ENCODE peak calls at places on chromosomes 16 and 17, in four cellular contexts. R is Karpas-422, E is sigmoid colon, D is right lobe of liver. K is an unnamed sample.

GRCh38 chr16:53892155-53892554 is 188.2 kb downstream of the FTO start:
- DNase-seq in R (peak; percentile 86), E (no peak), D (no peak), K (peak; percentile 27)

GRCh38 chr16:30368122-30368791 is 2.0 kb downstream of the TBC1D10B start:
- DNase-seq in R (no peak), E (peak; percentile 71), D (no peak), K (no peak)

GRCh38 chr16:56985288-56985961 is 3.9 kb upstream of the NLRC5 start:
- DNase-seq in R (peak; percentile 70), E (peak; percentile 87), D (no peak), K (no peak)

GRCh38 chr17:45705123-45706009 is 78.8 kb upstream of the CRHR1 start:
- DNase-seq in R (no peak), E (no peak), D (no peak), K (no peak)

GRCh38 chr17:15341385-15341849 is at the start of gene TEKT3:
- DNase-seq in R (no peak), E (peak; percentile 95), D (peak; percentile 75), K (no peak)

GRCh38 chr16:15946257-15947044 is 3.0 kb upstream of the ABCC1 start:
- DNase-seq in R (no peak), E (peak; percentile 33), D (no peak), K (no peak)

GRCh38 chr17:40963838-40964237 is 2.9 kb downstream of the KRT39 start:
- DNase-seq in R (peak; percentile 44), E (no peak), D (no peak), K (peak; percentile 12)

GRCh38 chr17:41456206-41456605 is 11.0 kb downstream of the KRT32 start:
- DNase-seq in R (no peak), E (no peak), D (no peak), K (no peak)

GRCh38 chr17:75241996-75242460 is 19.4 kb downstream of the GGA3 start:
- DNase-seq in R (no peak), E (no peak), D (no peak), K (no peak)

GRCh38 chr16:86030116-86030515 is 131.2 kb downstream of the IRF8 start:
- DNase-seq in R (no peak), E (peak; percentile 42), D (no peak), K (no peak)

GRCh38 chr16:78504391-78504945 is 405.0 kb downstream of the WWOX start:
- DNase-seq in R (no peak), E (peak; percentile 84), D (no peak), K (no peak)

GRCh38 chr17:39915559-39915958 is 2.9 kb downstream of the GSDMB start:
- DNase-seq in R (no peak), E (no peak), D (no peak), K (no peak)

GRCh38 chr17:42312285-42313130 is 24.2 kb downstream of the STAT5A start:
- DNase-seq in R (peak; percentile 96), E (peak; percentile 96), D (peak; percentile 92), K (peak; percentile 78)

GRCh38 chr16:27824786-27825185 is 238.7 kb downstream of the GSG1L start:
- DNase-seq in R (no peak), E (peak; percentile 42), D (no peak), K (no peak)

GRCh38 chr16:35516551-35516950 is 2057.1 kb downstream of the TP53TG3F start:
- DNase-seq in R (no peak), E (no peak), D (no peak), K (no peak)

GRCh38 chr16:35516971-35517370 is 2057.6 kb downstream of the TP53TG3F start:
- DNase-seq in R (no peak), E (no peak), D (no peak), K (no peak)
- H3K9me3 ChIP-seq in R (peaks cover 41% of the 10 kb centered on the region), E (no peaks in the 10 kb centered on the region), D (no peaks in the 10 kb centered on the region), K (no peaks in the 10 kb centered on the region)

GRCh38 chr16:3311496-3311895 is 6.2 kb downstream of the ZNF75A start:
- DNase-seq in R (no peak), E (no peak), D (no peak), K (no peak)
- H3K9me3 ChIP-seq in R (peaks cover 37% of the 10 kb centered on the region), E (peaks cover 29% of the 10 kb centered on the region), D (no peaks in the 10 kb centered on the region), K (no peaks in the 10 kb centered on the region)

GRCh38 chr17:77027271-77027670 is 113.5 kb upstream of the SEC14L1 start:
- DNase-seq in R (peak; percentile 54), E (no peak), D (no peak), K (no peak)
- H3K9me3 ChIP-seq in R (peaks cover 3% of the 10 kb centered on the region), E (peaks cover 7% of the 10 kb centered on the region), D (no peaks in the 10 kb centered on the region), K (peaks cover 22% of the 10 kb centered on the region)

DNA sequence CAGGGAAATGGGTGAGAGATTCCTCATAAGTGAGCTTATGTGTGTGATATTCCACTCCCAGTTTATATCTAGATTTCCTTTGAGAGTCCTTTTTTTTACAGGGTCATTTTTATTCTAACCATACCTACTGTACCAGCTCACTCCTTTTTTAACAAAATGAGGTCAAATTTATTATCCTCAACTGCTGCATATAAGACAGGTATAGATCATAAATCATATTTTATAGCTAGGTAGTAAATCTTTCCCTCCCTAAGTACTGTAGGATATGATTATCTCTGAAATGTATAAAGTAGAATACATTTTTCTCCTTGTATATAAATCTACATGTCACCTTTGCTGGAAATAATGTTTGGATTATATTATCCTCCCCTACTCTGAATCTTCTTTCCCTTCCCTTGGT is 31.5 kb downstream of the AP2B1 start:
- DNase-seq in R (no peak), E (no peak), D (no peak), K (no peak)
- H3K9me3 ChIP-seq in R (no peaks in the 10 kb centered on the region), E (no peaks in the 10 kb centered on the region), D (no peaks in the 10 kb centered on the region), K (no peaks in the 10 kb centered on the region)

GRCh38 chr17:83200231-83200699 is 120.9 kb downstream of the METRNL start:
- DNase-seq in R (no peak), E (peak; percentile 84), D (peak; percentile 79), K (no peak)

GRCh38 chr17:83198366-83199341 is 119.2 kb downstream of the METRNL start:
- DNase-seq in R (no peak), E (peak; percentile 61), D (peak; percentile 52), K (peak; percentile 49)

GRCh38 chr17:83200746-83201145 is 121.3 kb downstream of the METRNL start:
- DNase-seq in R (no peak), E (peak; percentile 63), D (peak; percentile 55), K (no peak)

GRCh38 chr17:83201206-83202001 is 122.0 kb downstream of the METRNL start:
- DNase-seq in R (no peak), E (peak; percentile 56), D (peak; percentile 46), K (no peak)

GRCh38 chr17:83199500-83200201 is 120.2 kb downstream of the METRNL start:
- DNase-seq in R (peak; percentile 70), E (peak; percentile 73), D (peak; percentile 71), K (peak; percentile 84)
- H3K9me3 ChIP-seq in R (peaks cover 5% of the 10 kb centered on the region), E (no peaks in the 10 kb centered on the region), D (no peaks in the 10 kb centered on the region), K (no peaks in the 10 kb centered on the region)

K was measured in OCI-LY7.